ENCODE peak calls at places on chromosomes 11 and 22, in six cellular contexts. One of them, this sample, is unnamed.

GRCh38 chr22:38110863-38111852 is 674 bp upstream of the BAIAP2L2 start:
- DNase-seq in stimulated activated CD4-positive, alpha-beta T cell treated with anti-CD3 and anti-CD28 coated beads, Interleukin-15, amount 100 ng/mL, for 48 hours: no peak
- DNase-seq in ureter: no peak
- DNase-seq in HT1080: no peak
- DNase-seq in GM13976: no peak
- DNase-seq in skeletal muscle cell: no peak
- DNase-seq in this sample: no peak

GRCh38 chr11:119416606-119417580 is 6.1 kb downstream of the THY1 start:
- DNase-seq in HT1080: peak; percentile 76
- DNase-seq in stimulated activated CD4-positive, alpha-beta T cell treated with anti-CD3 and anti-CD28 coated beads, Interleukin-15, amount 100 ng/mL, for 48 hours: no peak
- DNase-seq in ureter: no peak
- DNase-seq in GM13976: no peak
- DNase-seq in skeletal muscle cell: no peak
- DNase-seq in this sample: peak; percentile 71

GRCh38 chr11:119933164-119933563 is 204.2 kb upstream of the NECTIN1 start:
- DNase-seq in stimulated activated CD4-positive, alpha-beta T cell treated with anti-CD3 and anti-CD28 coated beads, Interleukin-15, amount 100 ng/mL, for 48 hours: no peak
- DNase-seq in HT1080: no peak
- DNase-seq in GM13976: no peak
- DNase-seq in ureter: no peak
- DNase-seq in skeletal muscle cell: no peak
- DNase-seq in this sample: no peak

GRCh38 chr11:89477175-89477574 is 14.0 kb downstream of the NOX4 start:
- DNase-seq in ureter: no peak
- DNase-seq in GM13976: no peak
- DNase-seq in skeletal muscle cell: no peak
- DNase-seq in stimulated activated CD4-positive, alpha-beta T cell treated with anti-CD3 and anti-CD28 coated beads, Interleukin-15, amount 100 ng/mL, for 48 hours: no peak
- DNase-seq in HT1080: no peak
- DNase-seq in this sample: no peak

GRCh38 chr11:2518983-2519340 is 74.2 kb downstream of the KCNQ1 start:
- DNase-seq in skeletal muscle cell: no peak
- DNase-seq in HT1080: no peak
- DNase-seq in GM13976: no peak
- DNase-seq in ureter: peak; percentile 31
- DNase-seq in stimulated activated CD4-positive, alpha-beta T cell treated with anti-CD3 and anti-CD28 coated beads, Interleukin-15, amount 100 ng/mL, for 48 hours: no peak
- DNase-seq in this sample: peak; percentile 78

GRCh38 chr22:50670914-50671538 is 1.6 kb upstream of the SHANK3 start:
- DNase-seq in skeletal muscle cell: no peak
- DNase-seq in stimulated activated CD4-positive, alpha-beta T cell treated with anti-CD3 and anti-CD28 coated beads, Interleukin-15, amount 100 ng/mL, for 48 hours: no peak
- DNase-seq in GM13976: peak; percentile 27
- DNase-seq in HT1080: no peak
- DNase-seq in ureter: no peak
- DNase-seq in this sample: no peak

GRCh38 chr11:111347723-111348115 is 31.4 kb downstream of the POU2AF1 start:
- DNase-seq in ureter: peak; percentile 26
- DNase-seq in skeletal muscle cell: peak; percentile 72
- DNase-seq in stimulated activated CD4-positive, alpha-beta T cell treated with anti-CD3 and anti-CD28 coated beads, Interleukin-15, amount 100 ng/mL, for 48 hours: no peak
- DNase-seq in HT1080: peak; percentile 72
- DNase-seq in GM13976: no peak
- DNase-seq in this sample: no peak

GRCh38 chr11:27694992-27695391 is 5.3 kb downstream of the BDNF start:
- DNase-seq in HT1080: no peak
- DNase-seq in skeletal muscle cell: no peak
- DNase-seq in ureter: no peak
- DNase-seq in stimulated activated CD4-positive, alpha-beta T cell treated with anti-CD3 and anti-CD28 coated beads, Interleukin-15, amount 100 ng/mL, for 48 hours: no peak
- DNase-seq in GM13976: no peak
- DNase-seq in this sample: no peak

GRCh38 chr11:129846508-129847335 is 31.1 kb downstream of the TMEM45B start:
- DNase-seq in stimulated activated CD4-positive, alpha-beta T cell treated with anti-CD3 and anti-CD28 coated beads, Interleukin-15, amount 100 ng/mL, for 48 hours: no peak
- DNase-seq in HT1080: peak; percentile 95
- DNase-seq in skeletal muscle cell: peak; percentile 83
- DNase-seq in ureter: no peak
- DNase-seq in GM13976: no peak
- DNase-seq in this sample: no peak

GRCh38 chr11:77457340-77457739 is 16.6 kb downstream of the PAK1 start:
- DNase-seq in HT1080: no peak
- DNase-seq in ureter: no peak
- DNase-seq in GM13976: no peak
- DNase-seq in stimulated activated CD4-positive, alpha-beta T cell treated with anti-CD3 and anti-CD28 coated beads, Interleukin-15, amount 100 ng/mL, for 48 hours: no peak
- DNase-seq in skeletal muscle cell: no peak
- DNase-seq in this sample: no peak

GRCh38 chr22:37239336-37240239 is 4.5 kb downstream of the RAC2 start:
- DNase-seq in stimulated activated CD4-positive, alpha-beta T cell treated with anti-CD3 and anti-CD28 coated beads, Interleukin-15, amount 100 ng/mL, for 48 hours: no peak
- DNase-seq in ureter: no peak
- DNase-seq in GM13976: no peak
- DNase-seq in skeletal muscle cell: no peak
- DNase-seq in HT1080: no peak
- DNase-seq in this sample: no peak

GRCh38 chr11:2466869-2467694 is 22.3 kb downstream of the KCNQ1 start:
- DNase-seq in stimulated activated CD4-positive, alpha-beta T cell treated with anti-CD3 and anti-CD28 coated beads, Interleukin-15, amount 100 ng/mL, for 48 hours: no peak
- DNase-seq in HT1080: no peak
- DNase-seq in skeletal muscle cell: no peak
- DNase-seq in GM13976: peak; percentile 87
- DNase-seq in ureter: peak; percentile 51
- DNase-seq in this sample: peak; percentile 81

GRCh38 chr11:69419662-69420061 is 61.8 kb upstream of the LINC01488 start:
- DNase-seq in GM13976: no peak
- DNase-seq in ureter: no peak
- DNase-seq in stimulated activated CD4-positive, alpha-beta T cell treated with anti-CD3 and anti-CD28 coated beads, Interleukin-15, amount 100 ng/mL, for 48 hours: no peak
- DNase-seq in skeletal muscle cell: no peak
- DNase-seq in HT1080: no peak
- DNase-seq in this sample: no peak

GRCh38 chr11:47858169-47858543 is 10.0 kb upstream of the NUP160 start:
- DNase-seq in skeletal muscle cell: no peak
- DNase-seq in GM13976: no peak
- DNase-seq in ureter: no peak
- DNase-seq in stimulated activated CD4-positive, alpha-beta T cell treated with anti-CD3 and anti-CD28 coated beads, Interleukin-15, amount 100 ng/mL, for 48 hours: no peak
- DNase-seq in HT1080: peak; percentile 90
- DNase-seq in this sample: no peak